ENCODE peak calls at places on chromosomes 1 and 21, in eight cellular contexts. D, Z, P, G, O, U, B and Q are unnamed samples. For H3K4me1, the result is how much of the 10 kb centered on the place peaks cover.

GRCh38 chr1:172252925-172253324 is 167.6 kb upstream of the C1orf105 start:
- DNase-seq in B (no peak), G (no peak), P (no peak), Z (no peak), D (no peak), O (no peak), U (no peak), Q (no peak)

GRCh38 chr1:213297021-213297420 is 246.0 kb downstream of the RPS6KC1 start:
- DNase-seq in O (no peak), D (no peak), P (no peak), U (no peak), B (no peak), Z (no peak), G (no peak), Q (no peak)

GRCh38 chr1:185699874-185700273 is 34.3 kb upstream of the HMCN1 start:
- DNase-seq in P (no peak), G (no peak), Z (no peak), U (no peak), O (no peak), D (no peak), B (no peak), Q (no peak)

GRCh38 chr1:4275083-4275482 is 375.0 kb upstream of the C1orf174 start:
- DNase-seq in D (no peak), G (no peak), O (no peak), P (no peak), U (no peak), B (no peak), Z (no peak), Q (no peak)

GRCh38 chr1:53545663-53546408 is 86.6 kb downstream of the DMRTB1 start:
- DNase-seq in Z (no peak), D (peak), U (peak), B (no peak), G (no peak), O (peak), P (peak), Q (no peak)

GRCh38 chr1:145959957-145960467 is 2.2 kb upstream of the LIX1L start:
- DNase-seq in D (no peak), B (no peak), G (no peak), O (no peak), P (no peak), Z (no peak), U (no peak), Q (no peak)

GRCh38 chr1:46483597-46483996 is 6.0 kb upstream of the DMBX1 start:
- DNase-seq in G (no peak), O (no peak), B (no peak), Z (no peak), P (no peak), D (no peak), U (no peak), Q (no peak)

GRCh38 chr1:46408356-46409062 is 14.4 kb downstream of the FAAH start:
- DNase-seq in D (no peak), Z (no peak), P (no peak), G (no peak), B (no peak), U (no peak), O (no peak), Q (no peak)

GRCh38 chr1:67597336-67597735 is 87.7 kb upstream of the GADD45A start:
- DNase-seq in G (no peak), O (no peak), P (no peak), U (no peak), Z (no peak), D (no peak), B (no peak), Q (no peak)

GRCh38 chr1:112729909-112730308 is 14.8 kb upstream of the PPM1J start:
- DNase-seq in O (no peak), Z (no peak), U (no peak), G (no peak), P (no peak), B (no peak), D (no peak), Q (no peak)

GRCh38 chr1:24318238-24318987 is 744 bp upstream of the GRHL3 start:
- DNase-seq in B (no peak), O (no peak), D (no peak), U (no peak), P (no peak), Z (no peak), G (no peak), Q (no peak)

GRCh38 chr1:204384636-204385354 is 25.1 kb upstream of the PLEKHA6 start:
- DNase-seq in B (no peak), U (no peak), D (no peak), O (peak), Z (no peak), G (peak), P (no peak), Q (peak)

GRCh38 chr1:216183427-216183826 is 239.8 kb downstream of the USH2A start:
- DNase-seq in O (no peak), U (no peak), D (no peak), P (no peak), G (no peak), B (no peak), Z (no peak), Q (no peak)

GRCh38 chr1:248165186-248165585 is 9.4 kb upstream of the OR2M2 start:
- DNase-seq in O (no peak), U (no peak), Z (no peak), D (no peak), G (no peak), P (no peak), B (no peak), Q (no peak)

GRCh38 chr1:198771562-198772153 is 132.8 kb downstream of the PTPRC start:
- DNase-seq in B (no peak), D (no peak), P (no peak), U (no peak), O (no peak), Z (peak), G (no peak), Q (no peak)

DNA sequence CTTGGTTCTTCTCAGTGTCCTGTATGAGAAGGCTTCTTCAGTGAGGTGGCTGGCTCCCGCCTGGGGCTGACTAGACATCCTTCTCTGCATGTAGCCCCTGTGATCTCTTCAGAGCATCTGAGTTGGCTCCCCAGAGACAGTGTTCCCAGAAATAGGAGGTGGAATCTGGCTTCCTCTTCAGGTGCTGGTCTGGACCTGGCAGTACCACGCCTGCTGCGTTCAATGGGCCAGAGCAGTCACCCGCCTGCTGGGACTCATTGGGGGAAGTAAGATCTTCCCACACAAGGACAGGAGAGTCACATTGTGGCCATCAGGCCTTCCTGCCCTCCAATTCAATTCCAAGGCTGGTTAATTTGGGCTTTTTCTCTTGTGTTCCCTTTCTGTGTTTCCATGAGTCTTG is 51.0 kb downstream of the ADARB1 start:
- DNase-seq in O (no peak), G (no peak), P (no peak), Z (no peak), U (no peak), D (no peak), B (no peak), Q (no peak)
- H3K4me1 ChIP-seq in O (half or more), G (under half), P (under half), Z (under half), U (under half), D (under half), B (under half), Q (under half)

GRCh38 chr21:33433001-33433400 is 29.8 kb downstream of the IFNGR2 start:
- DNase-seq in U (no peak), D (no peak), Z (no peak), G (no peak), B (no peak), O (no peak), P (no peak), Q (no peak)

GRCh38 chr21:33430858-33431257 is 27.6 kb downstream of the IFNGR2 start:
- DNase-seq in G (no peak), Z (no peak), D (no peak), O (no peak), B (no peak), U (no peak), P (no peak), Q (no peak)

GRCh38 chr21:33432496-33432895 is 29.3 kb downstream of the IFNGR2 start:
- DNase-seq in B (no peak), U (no peak), Z (no peak), O (no peak), P (no peak), D (no peak), G (no peak), Q (no peak)

GRCh38 chr21:33434770-33435360 is 31.7 kb downstream of the IFNGR2 start:
- DNase-seq in O (no peak), Z (no peak), P (no peak), U (no peak), G (no peak), B (no peak), D (no peak), Q (no peak)

DNA sequence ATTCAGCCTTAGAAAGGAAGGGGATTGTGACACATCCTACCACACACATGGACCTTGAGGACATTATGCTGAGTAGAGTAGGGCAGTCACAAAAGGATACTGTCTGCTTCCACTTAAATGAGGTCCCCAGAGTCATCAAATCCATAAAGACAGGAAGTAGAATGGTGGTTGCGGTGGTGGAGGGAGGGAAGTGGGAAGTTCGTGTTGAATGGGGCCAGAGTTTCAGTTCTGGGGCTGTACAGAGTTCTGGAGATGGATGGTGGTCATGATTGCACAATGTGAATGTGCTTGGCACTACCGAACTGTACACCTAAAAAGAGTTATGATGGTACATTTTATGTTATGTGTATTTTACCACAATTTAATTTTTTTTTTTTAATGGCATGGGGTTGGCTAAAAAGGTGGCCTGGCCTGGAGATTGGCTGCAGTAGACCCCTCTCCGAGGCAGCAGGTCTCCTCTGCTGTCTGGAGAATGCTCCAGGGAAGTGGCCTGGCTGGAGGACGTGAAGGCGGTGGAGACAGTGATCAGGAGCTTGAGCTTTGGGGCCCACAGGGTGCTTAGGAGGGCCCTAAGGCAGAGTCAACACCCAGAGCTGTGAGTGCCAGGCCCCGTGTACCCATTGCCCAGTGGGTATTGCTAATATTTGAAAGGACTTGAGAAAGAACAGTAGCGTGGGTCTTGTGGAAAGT is 30.4 kb downstream of the IFNGR2 start:
- DNase-seq in G (no peak), O (no peak), P (no peak), U (no peak), Z (no peak), B (no peak), D (no peak), Q (no peak)
- TF ChIP-seq POLR2A in G (no peak), O (no peak), P (no peak), U (no peak), Z (no peak), B (no peak), D (no peak), Q (no peak)

DNA sequence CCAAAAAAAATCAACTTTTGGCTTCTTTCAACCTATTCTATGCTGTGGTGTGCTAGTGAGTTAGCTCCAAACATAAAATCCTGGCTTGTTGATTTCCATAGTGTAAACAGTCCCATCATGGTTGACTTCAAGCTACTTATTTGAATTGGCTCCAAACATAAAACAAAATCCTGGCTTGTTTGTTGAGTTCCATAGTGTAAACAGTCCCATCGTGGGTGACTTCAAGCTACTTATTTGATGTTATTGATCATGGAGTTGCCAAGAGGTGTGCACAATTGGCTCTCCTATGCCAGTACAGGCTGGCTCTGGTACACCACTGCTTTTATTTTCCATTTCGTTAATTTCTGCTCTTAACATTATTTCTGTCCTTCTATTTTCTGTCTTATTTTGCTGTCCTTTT is 1.8 kb upstream of the COA6 start:
- DNase-seq in P (no peak), O (no peak), Z (no peak), B (no peak), G (no peak), D (no peak), U (no peak), Q (no peak)
- TF ChIP-seq CTCF in P (no peak), O (no peak), Z (no peak), B (no peak), G (no peak), D (no peak), U (no peak), Q (no peak)

GRCh38 chr1:181079382-181079781 is 9.1 kb upstream of the IER5 start:
- DNase-seq in B (no peak), O (no peak), Z (no peak), U (no peak), D (no peak), G (no peak), P (no peak), Q (no peak)

GRCh38 chr1:181080543-181080942 is 8.0 kb upstream of the IER5 start:
- DNase-seq in U (no peak), B (no peak), Z (no peak), G (no peak), O (no peak), D (no peak), P (no peak), Q (no peak)

GRCh38 chr1:181077576-181078242 is 10.8 kb upstream of the IER5 start:
- DNase-seq in D (no peak), O (no peak), P (no peak), Z (no peak), B (no peak), G (no peak), U (no peak), Q (no peak)

GRCh38 chr1:181081399-181081798 is 7.1 kb upstream of the IER5 start:
- DNase-seq in P (no peak), B (no peak), Z (no peak), D (no peak), G (no peak), O (no peak), U (no peak), Q (no peak)

DNA sequence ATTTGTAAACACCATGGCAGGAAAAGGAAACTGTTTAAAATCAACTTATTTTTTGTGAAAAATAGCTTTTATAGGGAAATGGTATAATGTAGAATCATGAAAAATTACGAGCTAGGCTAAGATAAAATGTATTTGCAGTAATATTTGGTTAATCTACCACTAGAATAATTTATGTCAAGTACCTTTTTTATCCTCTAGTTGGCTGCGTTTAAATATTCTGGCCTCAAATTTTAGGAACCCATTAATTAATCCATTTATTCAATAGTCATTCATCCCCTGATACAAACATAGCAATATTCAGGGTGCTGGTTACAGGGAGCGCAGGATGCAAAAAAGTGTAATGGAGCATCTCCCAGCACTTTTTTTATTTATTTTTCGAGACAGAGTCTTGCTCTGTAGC is 8.6 kb upstream of the IER5 start:
- DNase-seq in O (no peak), B (no peak), D (no peak), U (no peak), G (no peak), P (no peak), Z (no peak), Q (no peak)
- H3K4me1 ChIP-seq in O (under half), B (under half), D (under half), U (under half), G (under half), P (under half), Z (under half), Q (under half)

DNA sequence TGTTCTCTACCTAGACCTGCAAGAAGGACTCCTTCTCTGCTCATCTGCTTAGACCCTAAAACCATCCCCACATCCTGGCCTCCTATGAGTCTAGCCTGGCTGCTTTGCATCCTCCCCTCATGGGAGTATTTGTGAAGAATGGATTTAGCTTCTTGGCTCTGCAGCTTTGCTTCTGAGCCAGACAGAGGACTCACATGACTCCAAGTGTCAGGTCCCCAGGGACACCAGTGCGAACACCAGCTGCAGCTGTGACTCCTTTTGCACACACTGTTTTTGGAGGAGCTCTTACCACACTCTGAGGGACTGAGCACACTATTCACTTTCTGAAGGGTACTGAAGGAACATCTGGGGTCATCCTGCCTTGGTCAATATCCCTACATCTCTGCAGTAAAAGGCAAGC is 131.8 kb upstream of the SGIP1 start:
- DNase-seq in O (peak), G (no peak), U (peak), B (peak), Z (no peak), D (no peak), P (peak), Q (no peak)
- TF ChIP-seq POLR2A in O (no peak), G (no peak), U (no peak), B (no peak), Z (no peak), D (no peak), P (no peak), Q (no peak)

DNA sequence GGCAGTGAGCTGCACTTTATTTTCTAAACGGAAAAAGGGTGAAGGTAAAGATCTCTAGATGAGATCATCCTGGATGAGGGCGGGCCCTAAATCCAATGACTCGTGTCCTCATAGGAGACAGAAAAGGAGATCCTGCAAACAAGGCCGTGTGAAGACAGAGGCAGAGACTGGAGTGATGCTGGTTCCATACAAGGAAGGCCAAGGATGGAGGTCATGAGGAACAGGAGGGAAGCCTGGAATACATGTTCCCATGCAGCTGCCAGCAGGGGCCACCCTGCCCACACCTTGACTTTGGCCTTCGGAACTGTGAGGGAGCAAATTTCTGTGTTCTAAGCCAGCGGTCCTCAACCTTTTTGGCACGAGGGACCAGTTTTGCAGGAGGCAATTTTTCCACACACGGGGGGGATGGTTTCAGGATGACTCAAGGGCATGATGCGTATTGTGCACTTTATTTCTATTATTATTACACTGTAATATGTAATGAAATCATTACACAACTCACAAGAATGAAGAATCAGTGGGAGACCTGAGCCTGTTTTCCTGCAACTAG is 94.3 kb downstream of the PSMG1 start:
- DNase-seq in P (no peak), O (no peak), B (no peak), Z (no peak), G (no peak), D (no peak), U (no peak), Q (no peak)
- TF ChIP-seq CTCF in P (no peak), O (no peak), B (no peak), Z (no peak), G (no peak), D (no peak), U (no peak), Q (no peak)